ENCODE peak calls at places on chromosomes 3 and 15, in nine cellular contexts. V is anterior cingulate cortex; G is activated CD8-positive, alpha-beta memory T cell treated with anti-CD3 and anti-CD28 coated beads for 24 hours; Z is NCI-H748 treated with DMSO at 0.1 percent for 48 hours; J is T-helper 2 cell; R is HFFc6; A is HTR-8/SVneo; C is activated T-helper 1 cell treated with Interleukin-2 at 50 U/mL for 16 hours; F is cardiac septum. B is an unnamed sample.

GRCh38 chr3:89586256-89586655 is 478.8 kb downstream of the EPHA3 start:
- DNase-seq in V (no peak), G (no peak), Z (no peak), J (no peak), R (no peak), A (no peak), C (no peak), F (no peak), B (no peak)

GRCh38 chr15:99707481-99708270 is 25.6 kb downstream of the LYSMD4 start:
- DNase-seq in V (no peak), G (no peak), Z (no peak), J (no peak), R (peak), A (no peak), C (no peak), F (no peak), B (no peak)

GRCh38 chr3:97291901-97292300 is 472.7 kb upstream of the ARL6 start:
- DNase-seq in V (no peak), G (no peak), Z (peak), J (no peak), R (no peak), A (no peak), C (no peak), F (no peak), B (no peak)

GRCh38 chr3:164940737-164941136 is 137.6 kb downstream of the SI start:
- DNase-seq in V (no peak), G (no peak), Z (no peak), J (no peak), R (no peak), A (no peak), C (no peak), F (no peak), B (no peak)

GRCh38 chr3:52245322-52246263 is at the start of gene PPM1M:
- DNase-seq in V (no peak), G (peak), Z (no peak), J (peak), R (peak), A (peak), C (peak), F (peak), B (peak)

GRCh38 chr3:151216641-151217040 is 13.6 kb upstream of the GPR171 start:
- DNase-seq in V (no peak), G (no peak), Z (no peak), J (no peak), R (peak), A (no peak), C (no peak), F (no peak), B (no peak)

GRCh38 chr3:109804697-109805096 is 467.4 kb upstream of the DPPA4 start:
- DNase-seq in V (no peak), G (no peak), Z (no peak), J (no peak), R (no peak), A (no peak), C (no peak), F (no peak), B (no peak)

GRCh38 chr3:107598926-107599754 is 76.4 kb downstream of the BBX start:
- DNase-seq in V (peak), G (peak), Z (no peak), J (peak), R (peak), A (peak), C (peak), F (no peak), B (no peak)

GRCh38 chr15:38252481-38253311 is at the start of gene SPRED1:
- DNase-seq in V (peak), G (peak), Z (no peak), J (peak), R (peak), A (no peak), C (no peak), F (peak), B (peak)

GRCh38 chr3:128173849-128174248 is 20.6 kb downstream of the EEFSEC start:
- DNase-seq in V (no peak), G (no peak), Z (no peak), J (no peak), R (no peak), A (no peak), C (no peak), F (no peak), B (no peak)

GRCh38 chr15:61915640-61916039 is 144.6 kb downstream of the VPS13C start:
- DNase-seq in V (no peak), G (no peak), Z (no peak), J (no peak), R (no peak), A (no peak), C (no peak), F (no peak), B (no peak)

GRCh38 chr3:43879166-43879565 is 188.4 kb downstream of the ABHD5 start:
- DNase-seq in V (no peak), G (peak), Z (peak), J (no peak), R (no peak), A (no peak), C (no peak), F (peak), B (no peak)

B was measured in effector memory CD4-positive, alpha-beta T cell.